ENCODE peak calls at places on chromosome X, in four cellular contexts. K, P, V and W are unnamed samples.

GRCh38 chrX:46770817-46771163 is 11.9 kb upstream of the SLC9A7 start:
- DNase-seq in K (no peak), P (no peak), V (no peak), W (no peak)

GRCh38 chrX:40314070-40314469 is 216.3 kb upstream of the BCOR start:
- DNase-seq in K (no peak), P (no peak), V (peak; percentile 23), W (peak; percentile 45)

GRCh38 chrX:65300104-65300809 is 234.3 kb downstream of the LAS1L start:
- DNase-seq in K (no peak), P (no peak), V (no peak), W (peak; percentile 21)

GRCh38 chrX:130144509-130144908 is 21.1 kb downstream of the AIFM1 start:
- DNase-seq in K (no peak), P (no peak), V (no peak), W (no peak)

GRCh38 chrX:135484636-135485289 is 35.7 kb upstream of the INTS6L start:
- DNase-seq in K (no peak), P (peak; percentile 21), V (peak; percentile 21), W (no peak)

GRCh38 chrX:38206036-38206435 is 14.6 kb downstream of the SRPX start:
- DNase-seq in K (no peak), P (no peak), V (no peak), W (no peak)

GRCh38 chrX:110086162-110086915 is 83.4 kb downstream of the TMEM164 start:
- DNase-seq in K (no peak), P (no peak), V (no peak), W (no peak)

GRCh38 chrX:14027031-14027430 is 2.7 kb downstream of the GEMIN8 start:
- DNase-seq in K (no peak), P (no peak), V (no peak), W (no peak)

GRCh38 chrX:132482632-132483031 is 6.2 kb downstream of the MBNL3 start:
- DNase-seq in K (no peak), P (no peak), V (no peak), W (no peak)

GRCh38 chrX:134761788-134762187 is 103.5 kb upstream of the PLAC1 start:
- DNase-seq in K (no peak), P (no peak), V (no peak), W (no peak)

GRCh38 chrX:119688856-119689455 is 4.0 kb downstream of the SEPTIN6 start:
- DNase-seq in K (no peak), P (no peak), V (no peak), W (no peak)
- TF ChIP-seq EGR1 in K (no peak), P (no peak), V (no peak), W (no peak)

DNA sequence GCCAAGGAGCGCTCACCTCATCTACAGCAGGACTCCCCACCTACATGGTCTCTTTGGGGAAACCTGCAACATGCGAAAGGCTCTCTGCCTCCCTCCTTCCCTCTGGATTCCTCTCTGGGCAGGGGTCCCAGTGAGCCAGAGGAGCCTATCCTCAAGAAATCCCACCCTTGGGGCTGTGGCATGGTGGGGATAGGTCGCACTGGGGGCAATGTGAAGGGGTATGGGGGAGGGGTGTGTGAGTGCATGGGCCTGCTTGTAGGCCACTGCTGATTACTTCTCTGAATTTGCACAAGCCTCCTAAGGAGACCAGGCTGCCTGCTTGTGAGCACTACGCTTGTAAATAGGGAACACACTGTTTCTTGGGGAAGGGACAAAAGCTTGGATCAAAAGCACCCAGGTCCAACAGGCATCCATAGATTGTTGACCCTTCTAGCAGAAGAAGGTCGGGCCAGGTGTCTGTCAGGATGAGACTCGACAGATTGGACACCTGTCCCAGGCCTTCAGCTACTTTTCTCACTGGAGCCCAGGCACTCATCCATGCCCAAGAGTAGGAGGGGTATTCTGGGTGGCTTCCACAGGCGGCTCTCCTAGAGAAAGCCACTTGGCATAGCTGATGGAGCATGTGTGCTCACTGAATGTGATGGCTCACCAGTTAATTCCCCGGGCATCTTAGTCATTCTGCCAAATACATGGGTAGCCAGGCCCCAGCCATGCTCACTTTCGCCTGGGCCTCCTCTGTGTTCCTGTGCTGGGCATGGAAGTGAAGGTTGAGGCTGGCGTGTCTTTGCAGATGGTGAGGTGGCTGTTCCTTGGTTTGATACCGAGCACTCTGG is 75.0 kb downstream of the NBDY start:
- DNase-seq in K (no peak), P (no peak), V (no peak), W (no peak)
- TF ChIP-seq EGR1 in K (no peak), P (no peak), V (no peak), W (no peak)

GRCh38 chrX:74535211-74535621 is 79.2 kb downstream of the RLIM start:
- DNase-seq in K (no peak), P (peak; percentile 21), V (peak; percentile 17), W (no peak)
- TF ChIP-seq EGR1 in K (no peak), P (no peak), V (no peak), W (no peak)

GRCh38 chrX:153539979-153540358 is 22.5 kb downstream of the ATP2B3 start:
- DNase-seq in K (no peak), P (no peak), V (no peak), W (no peak)

GRCh38 chrX:153537080-153537479 is 19.6 kb downstream of the ATP2B3 start:
- DNase-seq in K (no peak), P (no peak), V (no peak), W (no peak)

GRCh38 chrX:153538424-153538823 is 21.0 kb downstream of the ATP2B3 start:
- DNase-seq in K (no peak), P (no peak), V (no peak), W (no peak)

GRCh38 chrX:153537526-153538295 is 20.3 kb downstream of the ATP2B3 start:
- DNase-seq in K (no peak), P (no peak), V (no peak), W (no peak)

GRCh38 chrX:153539171-153539978 is 21.9 kb downstream of the ATP2B3 start:
- DNase-seq in K (no peak), P (peak; percentile 24), V (peak; percentile 73), W (peak; percentile 84)
- TF ChIP-seq EGR1 in K (no peak), P (no peak), V (no peak), W (no peak)